ENCODE peak calls at places on chromosome 14, in five cellular contexts. One of them, this sample, is unnamed.

GRCh38 chr14:92039073-92039719 is 663 bp downstream of the TRIP11 start:
- DNase-seq in NCI-H2081 treated with DMSO at 0.1 percent for 48 hours: no peak
- DNase-seq in T-helper 2 cell treated with Interferon-gamma antibody and Interleukin-4, amounts not matched to agents 5 μg/mL and 100 μg/mL, for 36 hours: peak
- DNase-seq in fibroblast of lung: peak
- DNase-seq in astrocyte of the spinal cord: peak
- DNase-seq in this sample: no peak

GRCh38 chr14:33271216-33271615 is 332.5 kb downstream of the NPAS3 start:
- DNase-seq in NCI-H2081 treated with DMSO at 0.1 percent for 48 hours: no peak
- DNase-seq in T-helper 2 cell treated with Interferon-gamma antibody and Interleukin-4, amounts not matched to agents 5 μg/mL and 100 μg/mL, for 36 hours: no peak
- DNase-seq in fibroblast of lung: peak
- DNase-seq in astrocyte of the spinal cord: peak
- DNase-seq in this sample: no peak

GRCh38 chr14:96270565-96271420 is 14.8 kb downstream of the BDKRB1 start:
- DNase-seq in NCI-H2081 treated with DMSO at 0.1 percent for 48 hours: no peak
- DNase-seq in T-helper 2 cell treated with Interferon-gamma antibody and Interleukin-4, amounts not matched to agents 5 μg/mL and 100 μg/mL, for 36 hours: no peak
- DNase-seq in fibroblast of lung: peak
- DNase-seq in astrocyte of the spinal cord: no peak
- DNase-seq in this sample: no peak

GRCh38 chr14:35400707-35401421 is 3.7 kb downstream of the NFKBIA start:
- DNase-seq in NCI-H2081 treated with DMSO at 0.1 percent for 48 hours: no peak
- DNase-seq in T-helper 2 cell treated with Interferon-gamma antibody and Interleukin-4, amounts not matched to agents 5 μg/mL and 100 μg/mL, for 36 hours: peak
- DNase-seq in fibroblast of lung: no peak
- DNase-seq in astrocyte of the spinal cord: no peak
- DNase-seq in this sample: no peak

GRCh38 chr14:102524026-102524450 is 14.5 kb upstream of the ANKRD9 start:
- DNase-seq in NCI-H2081 treated with DMSO at 0.1 percent for 48 hours: no peak
- DNase-seq in T-helper 2 cell treated with Interferon-gamma antibody and Interleukin-4, amounts not matched to agents 5 μg/mL and 100 μg/mL, for 36 hours: no peak
- DNase-seq in fibroblast of lung: no peak
- DNase-seq in astrocyte of the spinal cord: no peak
- DNase-seq in this sample: no peak

GRCh38 chr14:72982146-72982708 is 44.7 kb downstream of the ZFYVE1 start:
- DNase-seq in NCI-H2081 treated with DMSO at 0.1 percent for 48 hours: no peak
- DNase-seq in T-helper 2 cell treated with Interferon-gamma antibody and Interleukin-4, amounts not matched to agents 5 μg/mL and 100 μg/mL, for 36 hours: no peak
- DNase-seq in fibroblast of lung: peak
- DNase-seq in astrocyte of the spinal cord: no peak
- DNase-seq in this sample: no peak

GRCh38 chr14:32785585-32785984 is 153.1 kb upstream of the NPAS3 start:
- DNase-seq in NCI-H2081 treated with DMSO at 0.1 percent for 48 hours: no peak
- DNase-seq in T-helper 2 cell treated with Interferon-gamma antibody and Interleukin-4, amounts not matched to agents 5 μg/mL and 100 μg/mL, for 36 hours: no peak
- DNase-seq in fibroblast of lung: no peak
- DNase-seq in astrocyte of the spinal cord: no peak
- DNase-seq in this sample: no peak

GRCh38 chr14:68784995-68785816 is 7.7 kb downstream of the ZFP36L1 start:
- DNase-seq in NCI-H2081 treated with DMSO at 0.1 percent for 48 hours: no peak
- DNase-seq in T-helper 2 cell treated with Interferon-gamma antibody and Interleukin-4, amounts not matched to agents 5 μg/mL and 100 μg/mL, for 36 hours: no peak
- DNase-seq in fibroblast of lung: peak
- DNase-seq in astrocyte of the spinal cord: peak
- DNase-seq in this sample: no peak

GRCh38 chr14:51576899-51577298 is 74.8 kb upstream of the FRMD6 start:
- DNase-seq in NCI-H2081 treated with DMSO at 0.1 percent for 48 hours: no peak
- DNase-seq in T-helper 2 cell treated with Interferon-gamma antibody and Interleukin-4, amounts not matched to agents 5 μg/mL and 100 μg/mL, for 36 hours: no peak
- DNase-seq in fibroblast of lung: peak
- DNase-seq in astrocyte of the spinal cord: no peak
- DNase-seq in this sample: no peak

GRCh38 chr14:57725399-57726077 is 140.4 kb downstream of the SLC35F4 start:
- DNase-seq in NCI-H2081 treated with DMSO at 0.1 percent for 48 hours: no peak
- DNase-seq in T-helper 2 cell treated with Interferon-gamma antibody and Interleukin-4, amounts not matched to agents 5 μg/mL and 100 μg/mL, for 36 hours: no peak
- DNase-seq in fibroblast of lung: peak
- DNase-seq in astrocyte of the spinal cord: peak
- DNase-seq in this sample: no peak

GRCh38 chr14:61710853-61711817 is 15.8 kb downstream of the HIF1A start:
- DNase-seq in NCI-H2081 treated with DMSO at 0.1 percent for 48 hours: peak
- DNase-seq in T-helper 2 cell treated with Interferon-gamma antibody and Interleukin-4, amounts not matched to agents 5 μg/mL and 100 μg/mL, for 36 hours: no peak
- DNase-seq in fibroblast of lung: no peak
- DNase-seq in astrocyte of the spinal cord: no peak
- DNase-seq in this sample: no peak

GRCh38 chr14:89613260-89614008 is 196.4 kb upstream of the FOXN3 start:
- DNase-seq in NCI-H2081 treated with DMSO at 0.1 percent for 48 hours: no peak
- DNase-seq in T-helper 2 cell treated with Interferon-gamma antibody and Interleukin-4, amounts not matched to agents 5 μg/mL and 100 μg/mL, for 36 hours: peak
- DNase-seq in fibroblast of lung: no peak
- DNase-seq in astrocyte of the spinal cord: no peak
- DNase-seq in this sample: no peak

GRCh38 chr14:58731465-58732330 is 93.9 kb downstream of the DACT1 start:
- DNase-seq in NCI-H2081 treated with DMSO at 0.1 percent for 48 hours: no peak
- DNase-seq in T-helper 2 cell treated with Interferon-gamma antibody and Interleukin-4, amounts not matched to agents 5 μg/mL and 100 μg/mL, for 36 hours: no peak
- DNase-seq in fibroblast of lung: peak
- DNase-seq in astrocyte of the spinal cord: peak
- DNase-seq in this sample: no peak

GRCh38 chr14:76729953-76730505 is 31.2 kb upstream of the VASH1 start:
- DNase-seq in NCI-H2081 treated with DMSO at 0.1 percent for 48 hours: no peak
- DNase-seq in T-helper 2 cell treated with Interferon-gamma antibody and Interleukin-4, amounts not matched to agents 5 μg/mL and 100 μg/mL, for 36 hours: no peak
- DNase-seq in fibroblast of lung: no peak
- DNase-seq in astrocyte of the spinal cord: no peak
- DNase-seq in this sample: no peak

GRCh38 chr14:77474763-77475162 is 16.9 kb downstream of the AHSA1 start:
- DNase-seq in NCI-H2081 treated with DMSO at 0.1 percent for 48 hours: no peak
- DNase-seq in T-helper 2 cell treated with Interferon-gamma antibody and Interleukin-4, amounts not matched to agents 5 μg/mL and 100 μg/mL, for 36 hours: no peak
- DNase-seq in fibroblast of lung: no peak
- DNase-seq in astrocyte of the spinal cord: no peak
- DNase-seq in this sample: no peak